ENCODE peak calls at places on chromosomes 5 and 9, in eight cellular contexts. W, H, B, J, V, R, O and X are unnamed samples.

GRCh38 chr9:134501266-134502181 is 140.1 kb upstream of the COL5A1 start:
- DNase-seq in W (no peak), H (peak), B (no peak), J (peak), V (no peak), R (no peak), O (no peak), X (no peak)

GRCh38 chr9:123058834-123059233 is 25.4 kb downstream of the GPR21 start:
- DNase-seq in W (peak), H (no peak), B (no peak), J (no peak), V (no peak), R (no peak), O (no peak), X (peak)

GRCh38 chr5:151676719-151677118 is 10.0 kb downstream of the SPARC start:
- DNase-seq in W (no peak), H (no peak), B (no peak), J (no peak), V (no peak), R (no peak), O (no peak), X (peak)

GRCh38 chr9:105232207-105232606 is 12.2 kb upstream of the SLC44A1 start:
- DNase-seq in W (peak), H (no peak), B (no peak), J (no peak), V (no peak), R (no peak), O (no peak), X (no peak)

GRCh38 chr9:13088734-13089427 is 190.6 kb downstream of the MPDZ start:
- DNase-seq in W (peak), H (no peak), B (no peak), J (no peak), V (peak), R (no peak), O (no peak), X (peak)

GRCh38 chr9:124485201-124485600 is 22.0 kb downstream of the NR5A1 start:
- DNase-seq in W (no peak), H (no peak), B (no peak), J (no peak), V (no peak), R (no peak), O (no peak), X (no peak)

GRCh38 chr9:79812507-79813261 is 240.9 kb downstream of the TLE4 start:
- DNase-seq in W (no peak), H (no peak), B (no peak), J (no peak), V (peak), R (no peak), O (no peak), X (no peak)

GRCh38 chr9:76996700-76997099 is 22.8 kb upstream of the FOXB2 start:
- DNase-seq in W (peak), H (no peak), B (peak), J (peak), V (no peak), R (peak), O (no peak), X (peak)

GRCh38 chr9:130667117-130667430 is 2.7 kb downstream of the PRDM12 start:
- DNase-seq in W (no peak), H (no peak), B (no peak), J (no peak), V (no peak), R (no peak), O (no peak), X (no peak)

DNA sequence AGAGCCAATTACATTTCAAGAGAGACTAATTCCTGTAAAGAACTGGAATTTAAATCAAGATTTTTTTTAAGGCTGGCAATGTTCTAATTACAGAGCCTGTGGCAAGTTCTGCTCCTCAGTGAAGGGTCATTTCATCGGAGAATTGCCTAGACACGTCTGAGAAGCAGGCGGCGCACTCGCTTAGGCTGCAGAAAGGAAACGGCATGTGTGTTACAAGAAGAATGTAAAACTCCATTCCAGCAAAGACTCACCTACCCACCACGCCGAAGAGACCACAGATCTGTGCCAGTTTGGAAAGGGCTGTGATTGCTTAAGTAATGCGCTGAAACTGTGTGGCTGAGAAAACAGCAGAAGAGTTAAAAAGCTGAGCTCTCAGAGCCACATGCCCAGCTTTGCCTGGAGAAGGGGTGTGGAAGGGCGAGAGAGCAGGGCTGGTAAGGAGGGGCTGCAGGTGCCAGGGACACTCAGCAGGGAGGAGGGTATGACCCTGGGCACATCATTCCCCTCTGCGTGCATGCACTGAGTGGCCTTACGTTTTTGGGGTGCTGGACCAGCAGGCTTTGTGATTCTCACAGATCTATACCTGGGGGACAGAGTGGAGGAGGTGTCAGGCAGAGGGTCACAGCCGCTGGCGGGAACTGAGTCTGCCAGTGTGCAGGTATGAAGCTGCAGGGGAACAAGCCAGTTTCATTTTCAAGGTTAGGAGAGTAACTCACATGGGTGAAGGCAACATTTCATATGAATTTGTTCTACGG is 17.8 kb upstream of the SLC25A51 start:
- DNase-seq in W (peak), H (peak), B (no peak), J (no peak), V (no peak), R (peak), O (no peak), X (no peak)
- H3K4me3 ChIP-seq in W (no peak), H (no peak), B (no peak), J (no peak), V (no peak), R (no peak), O (no peak), X (no peak)

GRCh38 chr5:158677490-158677838 is 422.3 kb downstream of the EBF1 start:
- DNase-seq in W (no peak), H (no peak), B (no peak), J (no peak), V (no peak), R (no peak), O (no peak), X (no peak)
- TF ChIP-seq CTCF in W (no peak), H (no peak), B (no peak), J (no peak), V (no peak), R (no peak), O (no peak), X (no peak)

GRCh38 chr5:123209163-123210013 is 120.3 kb downstream of the PRDM6 start:
- DNase-seq in W (peak), H (no peak), B (no peak), J (no peak), V (no peak), R (no peak), O (peak), X (peak)

GRCh38 chr5:123207852-123208251 is 118.8 kb downstream of the PRDM6 start:
- DNase-seq in W (no peak), H (no peak), B (no peak), J (no peak), V (no peak), R (no peak), O (no peak), X (no peak)

GRCh38 chr5:123206618-123207320 is 117.7 kb downstream of the PRDM6 start:
- DNase-seq in W (peak), H (no peak), B (no peak), J (no peak), V (no peak), R (no peak), O (peak), X (peak)

GRCh38 chr5:123204224-123204623 is 115.2 kb downstream of the PRDM6 start:
- DNase-seq in W (peak), H (no peak), B (no peak), J (no peak), V (no peak), R (no peak), O (no peak), X (no peak)

GRCh38 chr5:123207321-123207645 is 118.2 kb downstream of the PRDM6 start:
- DNase-seq in W (no peak), H (no peak), B (no peak), J (no peak), V (no peak), R (no peak), O (no peak), X (no peak)
- H3K4me3 ChIP-seq in W (no peak), H (peak), B (no peak), J (no peak), V (no peak), R (no peak), O (no peak), X (no peak)

GRCh38 chr9:93290495-93291434 is 106.8 kb downstream of the WNK2 start:
- DNase-seq in W (no peak), H (peak), B (no peak), J (no peak), V (no peak), R (no peak), O (no peak), X (no peak)
- TF ChIP-seq CTCF in W (no peak), H (no peak), B (no peak), J (no peak), V (no peak), R (no peak), O (no peak), X (no peak)